ENCODE peak calls at places on chromosomes 5 and 9, in seven cellular contexts. One of them, this sample, is unnamed.

GRCh38 chr9:88197016-88197415 is 58.7 kb upstream of the SPATA31C2 start:
- DNase-seq in AG04450: peak
- DNase-seq in SHP77: no peak
- DNase-seq in neural crest cell: no peak
- DNase-seq in SK-N-DZ: no peak
- DNase-seq in M059J: peak
- DNase-seq in activated B cell treated with CpG ODN at 0.5 μM for 24 hours: no peak
- DNase-seq in this sample: no peak

GRCh38 chr5:162067138-162067537 is 435 bp upstream of the GABRG2 start:
- DNase-seq in AG04450: no peak
- DNase-seq in SHP77: no peak
- DNase-seq in neural crest cell: no peak
- DNase-seq in SK-N-DZ: no peak
- DNase-seq in M059J: no peak
- DNase-seq in activated B cell treated with CpG ODN at 0.5 μM for 24 hours: no peak
- DNase-seq in this sample: no peak

GRCh38 chr5:132358760-132359159 is 10.8 kb upstream of the SLC22A5 start:
- DNase-seq in AG04450: no peak
- DNase-seq in SHP77: no peak
- DNase-seq in neural crest cell: no peak
- DNase-seq in SK-N-DZ: no peak
- DNase-seq in M059J: no peak
- DNase-seq in activated B cell treated with CpG ODN at 0.5 μM for 24 hours: no peak
- DNase-seq in this sample: no peak

GRCh38 chr5:28275931-28276330 is 1237.5 kb upstream of the CDH9 start:
- DNase-seq in AG04450: no peak
- DNase-seq in SHP77: no peak
- DNase-seq in neural crest cell: no peak
- DNase-seq in SK-N-DZ: no peak
- DNase-seq in M059J: no peak
- DNase-seq in activated B cell treated with CpG ODN at 0.5 μM for 24 hours: no peak
- DNase-seq in this sample: no peak

GRCh38 chr9:35976726-35977125 is 18.8 kb upstream of the OR2S2 start:
- DNase-seq in AG04450: no peak
- DNase-seq in SHP77: no peak
- DNase-seq in neural crest cell: no peak
- DNase-seq in SK-N-DZ: no peak
- DNase-seq in M059J: no peak
- DNase-seq in activated B cell treated with CpG ODN at 0.5 μM for 24 hours: no peak
- DNase-seq in this sample: no peak

GRCh38 chr5:149210968-149211495 is 60.6 kb upstream of the AFAP1L1 start:
- DNase-seq in AG04450: no peak
- DNase-seq in SHP77: no peak
- DNase-seq in neural crest cell: peak
- DNase-seq in SK-N-DZ: no peak
- DNase-seq in M059J: peak
- DNase-seq in activated B cell treated with CpG ODN at 0.5 μM for 24 hours: no peak
- DNase-seq in this sample: no peak

GRCh38 chr5:125411163-125412050 is 665.0 kb upstream of the ZNF608 start:
- DNase-seq in AG04450: no peak
- DNase-seq in SHP77: no peak
- DNase-seq in neural crest cell: no peak
- DNase-seq in SK-N-DZ: peak
- DNase-seq in M059J: peak
- DNase-seq in activated B cell treated with CpG ODN at 0.5 μM for 24 hours: no peak
- DNase-seq in this sample: peak

GRCh38 chr5:160837211-160837610 is 14.8 kb downstream of the ATP10B start:
- DNase-seq in AG04450: no peak
- DNase-seq in SHP77: no peak
- DNase-seq in neural crest cell: no peak
- DNase-seq in SK-N-DZ: no peak
- DNase-seq in M059J: no peak
- DNase-seq in activated B cell treated with CpG ODN at 0.5 μM for 24 hours: no peak
- DNase-seq in this sample: no peak

GRCh38 chr9:6910032-6910431 is 152.3 kb downstream of the KDM4C start:
- DNase-seq in AG04450: no peak
- DNase-seq in SHP77: no peak
- DNase-seq in neural crest cell: no peak
- DNase-seq in SK-N-DZ: no peak
- DNase-seq in M059J: peak
- DNase-seq in activated B cell treated with CpG ODN at 0.5 μM for 24 hours: no peak
- DNase-seq in this sample: no peak

GRCh38 chr9:87872079-87872624 is 10.5 kb upstream of the SPATA31E1 start:
- DNase-seq in AG04450: no peak
- DNase-seq in SHP77: no peak
- DNase-seq in neural crest cell: no peak
- DNase-seq in SK-N-DZ: no peak
- DNase-seq in M059J: peak
- DNase-seq in activated B cell treated with CpG ODN at 0.5 μM for 24 hours: no peak
- DNase-seq in this sample: peak

GRCh38 chr5:113512341-113512740 is 1.2 kb upstream of the YTHDC2 start:
- DNase-seq in AG04450: no peak
- DNase-seq in SHP77: no peak
- DNase-seq in neural crest cell: no peak
- DNase-seq in SK-N-DZ: no peak
- DNase-seq in M059J: no peak
- DNase-seq in activated B cell treated with CpG ODN at 0.5 μM for 24 hours: no peak
- DNase-seq in this sample: no peak

GRCh38 chr5:140372971-140373487 is 13.0 kb downstream of the SLC4A9 start:
- DNase-seq in AG04450: peak
- DNase-seq in SHP77: peak
- DNase-seq in neural crest cell: peak
- DNase-seq in SK-N-DZ: peak
- DNase-seq in M059J: peak
- DNase-seq in activated B cell treated with CpG ODN at 0.5 μM for 24 hours: no peak
- DNase-seq in this sample: peak

GRCh38 chr5:77847814-77848290 is 71.7 kb upstream of the TBCA start:
- DNase-seq in AG04450: no peak
- DNase-seq in SHP77: no peak
- DNase-seq in neural crest cell: peak
- DNase-seq in SK-N-DZ: no peak
- DNase-seq in M059J: no peak
- DNase-seq in activated B cell treated with CpG ODN at 0.5 μM for 24 hours: no peak
- DNase-seq in this sample: no peak

GRCh38 chr5:115309751-115310370 is 13.4 kb upstream of the CCDC112 start:
- DNase-seq in AG04450: peak
- DNase-seq in SHP77: peak
- DNase-seq in neural crest cell: no peak
- DNase-seq in SK-N-DZ: peak
- DNase-seq in M059J: peak
- DNase-seq in activated B cell treated with CpG ODN at 0.5 μM for 24 hours: no peak
- DNase-seq in this sample: no peak

GRCh38 chr5:96703384-96703910 is 41.3 kb downstream of the CAST start:
- DNase-seq in AG04450: no peak
- DNase-seq in SHP77: no peak
- DNase-seq in neural crest cell: no peak
- DNase-seq in SK-N-DZ: no peak
- DNase-seq in M059J: no peak
- DNase-seq in activated B cell treated with CpG ODN at 0.5 μM for 24 hours: no peak
- DNase-seq in this sample: no peak

GRCh38 chr5:96816430-96816939 is 8.7 kb upstream of the ERAP1 start:
- DNase-seq in AG04450: no peak
- DNase-seq in SHP77: no peak
- DNase-seq in neural crest cell: no peak
- DNase-seq in SK-N-DZ: no peak
- DNase-seq in M059J: peak
- DNase-seq in activated B cell treated with CpG ODN at 0.5 μM for 24 hours: no peak
- DNase-seq in this sample: no peak

GRCh38 chr5:14212838-14213237 is 69.7 kb downstream of the TRIO start:
- DNase-seq in AG04450: no peak
- DNase-seq in SHP77: peak
- DNase-seq in neural crest cell: no peak
- DNase-seq in SK-N-DZ: no peak
- DNase-seq in M059J: no peak
- DNase-seq in activated B cell treated with CpG ODN at 0.5 μM for 24 hours: no peak
- DNase-seq in this sample: no peak

This sample was measured in BE2C.